ENCODE peak calls at places on chromosome 3, in seven cellular contexts. S is fibroblast of the aortic adventitia, D is cardiac muscle cell, E is WTC11, W is mesothelial cell of epicardium, G is pancreas, B is mucosa of descending colon. R is an unnamed sample.

GRCh38 chr3:36364260-36364659 is 16.0 kb upstream of the STAC start:
- DNase-seq in D (no peak), S (no peak), G (no peak), E (no peak), W (no peak), B (no peak), R (no peak)

GRCh38 chr3:135895106-135895733 is 70.3 kb upstream of the PPP2R3A start:
- DNase-seq in S (peak), W (peak), G (peak), E (peak), B (no peak), D (peak), R (peak)

GRCh38 chr3:170749185-170749584 is 120.8 kb downstream of the RPL22L1 start:
- DNase-seq in E (no peak), S (no peak), W (no peak), B (no peak), D (no peak), G (no peak), R (no peak)

GRCh38 chr3:145518639-145519038 is 642.3 kb downstream of the PLOD2 start:
- DNase-seq in E (no peak), W (no peak), S (no peak), B (no peak), D (no peak), G (no peak), R (no peak)

GRCh38 chr3:197752107-197752506 is 2.4 kb downstream of the FYTTD1 start:
- DNase-seq in S (no peak), W (no peak), E (no peak), B (no peak), D (no peak), G (no peak), R (no peak)

GRCh38 chr3:109018828-109019227 is 65.1 kb upstream of the GUCA1C start:
- DNase-seq in E (peak), D (no peak), B (no peak), S (no peak), G (no peak), W (no peak), R (no peak)

GRCh38 chr3:114213669-114214541 is 23.5 kb downstream of the ZNF80 start:
- DNase-seq in D (peak), S (peak), E (no peak), W (no peak), G (no peak), B (no peak), R (no peak)

GRCh38 chr3:181081930-181082329 is 92.4 kb upstream of the DNAJC19 start:
- DNase-seq in D (no peak), B (no peak), E (no peak), W (no peak), G (no peak), S (no peak), R (no peak)

GRCh38 chr3:176934698-176935097 is 262.6 kb downstream of the TBL1XR1 start:
- DNase-seq in D (no peak), B (no peak), G (no peak), S (no peak), E (no peak), W (no peak), R (no peak)

GRCh38 chr3:158522737-158523136 is 48.3 kb upstream of the MLF1 start:
- DNase-seq in E (no peak), S (peak), D (peak), W (no peak), G (no peak), B (no peak), R (no peak)

GRCh38 chr3:62220616-62221015 is 152.7 kb downstream of the FEZF2 start:
- DNase-seq in S (no peak), G (no peak), E (no peak), B (no peak), W (no peak), D (no peak), R (no peak)

GRCh38 chr3:32423534-32423933 is 31.9 kb downstream of the CMTM7 start:
- DNase-seq in B (no peak), D (no peak), W (no peak), S (no peak), G (no peak), E (no peak), R (no peak)

GRCh38 chr3:46212101-46212500 is 4.0 kb upstream of the CCR1 start:
- DNase-seq in B (no peak), G (no peak), D (no peak), S (no peak), E (no peak), W (no peak), R (no peak)
- TF ChIP-seq CTCF in B (no peak), G (no peak), D (no peak), S (no peak), E (no peak), W (no peak), R (no peak)

GRCh38 chr3:173685471-173685870 is 287.9 kb downstream of the NLGN1 start:
- DNase-seq in D (no peak), E (no peak), B (no peak), S (no peak), W (no peak), G (no peak), R (no peak)
- TF ChIP-seq CTCF in D (no peak), E (no peak), B (no peak), S (no peak), W (no peak), G (no peak), R (no peak)

GRCh38 chr3:148158210-148158609 is 539.5 kb upstream of the AGTR1 start:
- DNase-seq in E (no peak), G (peak), B (no peak), S (peak), D (peak), W (no peak), R (no peak)

DNA sequence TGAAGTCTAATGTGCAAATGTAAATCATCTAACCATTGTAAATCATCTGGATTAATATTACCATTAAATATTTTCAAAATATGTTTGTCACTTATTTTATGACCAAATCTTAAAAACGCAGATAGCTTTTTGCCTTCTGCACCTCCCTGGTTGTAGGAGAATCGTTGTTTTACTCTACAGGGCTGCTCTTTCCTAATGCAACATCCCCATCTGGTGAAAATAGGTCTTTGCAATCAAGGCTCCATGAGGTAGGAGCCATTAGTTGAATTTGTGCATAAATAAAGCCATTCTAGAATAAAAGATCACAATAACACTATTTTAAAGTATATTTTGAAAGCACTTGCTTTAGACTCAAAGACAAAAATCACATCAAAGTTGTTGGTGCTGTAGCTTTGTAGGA is 535.6 kb upstream of the AGTR1 start:
- DNase-seq in G (no peak), B (no peak), E (no peak), W (no peak), S (peak), D (peak), R (no peak)
- TF ChIP-seq CTCF in G (no peak), B (no peak), E (no peak), W (no peak), S (peak), D (no peak), R (no peak)

DNA sequence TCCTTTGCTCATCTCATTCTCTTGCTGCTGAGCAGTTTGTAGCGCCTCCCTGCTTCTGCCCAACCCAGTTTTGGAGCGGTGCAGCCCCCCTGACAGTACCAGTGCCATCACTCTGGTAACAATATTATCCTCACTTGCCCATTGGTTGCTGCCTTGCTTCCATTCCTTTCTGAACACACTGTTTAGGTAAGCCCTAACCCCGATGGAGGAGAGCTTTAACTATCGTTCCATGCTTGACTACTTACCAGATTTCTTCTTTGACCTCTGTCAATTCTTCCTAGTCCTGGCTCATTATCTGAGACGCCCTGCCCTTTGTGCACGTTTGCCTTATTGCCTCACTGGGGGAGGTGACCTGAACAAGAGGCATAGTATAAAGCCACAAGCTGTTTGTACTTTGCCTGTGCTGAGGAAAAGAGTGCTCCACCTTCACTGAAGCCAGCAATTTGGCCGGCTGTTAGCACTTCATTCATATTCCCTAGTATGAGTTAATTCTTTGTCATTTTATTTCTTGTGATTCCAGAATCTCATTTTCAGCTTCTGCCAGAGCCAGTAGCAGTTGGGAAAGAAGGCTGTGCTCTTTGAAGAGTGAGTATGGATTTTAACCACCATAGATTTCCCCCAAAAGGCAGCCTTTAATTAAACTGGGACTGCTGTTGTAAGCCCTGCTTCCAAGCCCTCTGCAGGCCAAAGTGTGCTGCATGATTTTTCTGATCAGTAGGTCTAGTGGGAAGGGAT is 11.9 kb downstream of the ABHD6 start:
- DNase-seq in W (no peak), D (peak), S (no peak), E (no peak), G (no peak), B (peak), R (peak)
- TF ChIP-seq CTCF in W (no peak), D (peak), S (peak), E (no peak), G (no peak), B (no peak), R (no peak)

GRCh38 chr3:69735893-69736292 is 3.4 kb upstream of the MITF start:
- DNase-seq in G (no peak), S (no peak), D (no peak), W (no peak), B (no peak), E (no peak), R (no peak)
- TF ChIP-seq CTCF in G (no peak), S (no peak), D (no peak), W (no peak), B (no peak), E (no peak), R (no peak)

DNA sequence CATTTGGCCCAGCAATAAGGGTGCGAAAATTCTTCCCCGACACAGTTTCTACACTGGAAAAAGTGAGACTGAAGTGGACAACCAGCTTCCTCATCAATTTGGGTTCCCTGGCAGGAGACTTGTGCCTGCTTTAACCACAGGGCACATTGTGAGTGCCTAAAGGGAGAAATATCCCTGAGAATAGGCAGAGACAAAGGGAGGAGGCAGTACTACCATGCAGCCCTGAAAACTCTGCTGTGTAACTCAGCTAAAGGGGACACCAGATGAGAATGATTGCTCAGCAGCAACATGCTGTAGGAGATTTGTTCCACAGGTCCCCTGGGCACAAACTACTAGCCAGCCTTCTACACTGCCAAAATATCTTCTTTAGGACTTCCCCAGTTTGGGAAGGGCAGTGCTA is 15.6 kb upstream of the KPNA4 start:
- DNase-seq in G (no peak), B (no peak), E (no peak), S (no peak), W (no peak), D (no peak), R (no peak)
- TF ChIP-seq CTCF in G (no peak), B (no peak), E (no peak), S (no peak), W (no peak), D (no peak), R (no peak)

DNA sequence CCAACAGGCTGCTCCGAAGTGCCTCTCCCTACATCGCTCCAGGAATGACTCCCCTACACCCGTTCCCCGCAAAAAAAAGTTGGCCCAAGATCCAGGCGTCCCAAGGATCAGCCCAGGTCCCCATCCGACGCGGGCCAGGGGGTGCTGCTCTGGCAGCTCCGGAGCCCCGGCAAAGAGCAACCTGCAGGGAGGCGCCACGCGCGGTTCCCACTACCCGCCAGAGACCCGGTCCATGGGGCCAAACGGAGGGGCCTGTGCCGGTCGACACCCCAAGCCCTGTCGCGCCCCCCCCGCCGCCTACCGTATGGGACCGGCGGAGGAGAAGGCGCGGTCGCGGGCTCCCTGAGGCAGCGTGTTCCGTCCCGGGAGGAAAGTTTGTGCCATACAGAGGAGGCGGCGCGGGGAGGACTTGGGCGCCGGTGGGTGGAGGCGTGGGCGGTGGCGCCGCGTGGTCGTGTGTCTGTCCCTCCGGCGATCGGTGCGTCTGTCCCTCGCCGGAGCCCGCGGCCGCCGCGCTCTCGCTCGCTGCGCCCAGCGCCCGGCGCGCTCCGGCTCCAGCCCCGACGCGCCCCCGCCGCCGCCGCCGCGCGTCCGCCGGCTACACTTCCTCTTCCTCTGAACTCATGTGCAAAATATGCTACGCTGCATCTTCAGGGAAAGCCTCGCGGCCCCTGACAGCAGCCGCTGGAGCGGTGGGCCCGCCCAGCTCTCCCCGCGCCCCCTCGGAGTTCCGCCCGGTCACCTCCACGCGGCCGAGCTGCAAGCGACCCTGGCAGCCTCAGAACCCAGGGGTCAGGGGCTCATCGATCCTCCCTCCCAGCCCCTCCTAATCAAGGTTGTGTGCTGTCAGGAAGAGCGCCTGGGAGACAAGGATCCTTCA is at the start of gene RFTN1:
- DNase-seq in E (peak), S (peak), W (peak), D (peak), G (peak), B (peak), R (peak)
- TF ChIP-seq CTCF in E (no peak), S (peak), W (no peak), D (no peak), G (no peak), B (no peak), R (no peak)

DNA sequence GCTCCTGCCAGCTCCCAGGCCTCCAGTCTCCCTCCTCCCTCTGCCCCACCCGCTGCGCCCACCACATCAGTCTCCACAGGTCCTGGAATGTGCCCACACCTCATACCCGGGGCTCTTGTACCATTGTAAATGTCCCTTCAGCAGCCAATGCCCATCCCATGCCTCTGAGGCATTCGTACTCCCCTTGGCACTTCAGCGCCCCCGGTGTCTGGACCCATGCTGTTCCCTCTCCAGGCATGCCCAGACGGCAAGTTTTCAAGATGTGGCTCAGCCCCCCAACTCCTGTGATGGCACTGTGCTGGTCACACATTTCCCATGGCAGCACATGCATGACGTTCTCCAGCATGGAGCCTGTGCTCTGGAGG is 13.3 kb downstream of the PLXND1 start:
- DNase-seq in W (no peak), E (no peak), G (no peak), S (no peak), B (no peak), D (no peak), R (no peak)
- TF ChIP-seq CTCF in W (no peak), E (no peak), G (no peak), S (no peak), B (no peak), D (no peak), R (no peak)

GRCh38 chr3:38658886-38659285 is 9.4 kb upstream of the SCN5A start:
- DNase-seq in D (no peak), S (no peak), W (no peak), G (no peak), E (no peak), B (no peak), R (no peak)

GRCh38 chr3:38657369-38657768 is 7.9 kb upstream of the SCN5A start:
- DNase-seq in W (no peak), B (no peak), G (no peak), D (no peak), S (no peak), E (no peak), R (no peak)

DNA sequence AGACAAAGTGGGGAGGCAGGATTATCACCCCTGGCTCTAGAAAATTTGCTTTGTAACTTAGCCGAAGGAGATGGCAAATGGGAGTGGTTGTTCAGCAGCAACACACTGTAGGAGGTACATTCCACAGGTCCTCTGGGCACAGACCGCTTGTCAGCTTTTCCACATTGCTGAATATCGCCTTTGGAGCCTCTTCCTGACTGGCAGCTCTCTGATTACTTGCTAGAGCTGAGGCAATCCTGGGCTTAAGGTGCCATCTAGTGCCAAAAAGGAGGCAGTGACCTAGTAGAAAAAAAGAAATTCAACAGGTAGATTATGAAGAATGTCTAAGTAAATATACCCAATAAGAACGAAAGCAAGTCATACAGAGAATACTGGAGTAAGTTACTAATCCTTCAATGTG is 13.1 kb upstream of the SCN5A start:
- DNase-seq in G (no peak), S (peak), D (peak), E (peak), W (no peak), B (no peak), R (no peak)
- TF ChIP-seq CTCF in G (no peak), S (peak), D (peak), E (peak), W (no peak), B (no peak), R (peak)

GRCh38 chr3:72993391-72993790 is 3.2 kb upstream of the PPP4R2 start:
- DNase-seq in E (no peak), D (no peak), W (no peak), G (no peak), S (no peak), B (no peak), R (no peak)
- TF ChIP-seq CTCF in E (no peak), D (no peak), W (no peak), G (no peak), S (no peak), B (no peak), R (no peak)

R was measured in colonic mucosa.